ENCODE peak calls at places on chromosomes 7 and 10, in eight cellular contexts. E, P, H, A, B, Y, S and T are unnamed samples.

GRCh38 chr10:124654686-124655085 is 89.5 kb downstream of the FAM53B start:
- DNase-seq in E (no peak), P (no peak), H (no peak), A (no peak), B (no peak), Y (no peak), S (no peak), T (peak)

GRCh38 chr7:128215739-128216138 is 25.3 kb upstream of the LEP start:
- DNase-seq in E (no peak), P (no peak), H (no peak), A (no peak), B (no peak), Y (no peak), S (no peak), T (no peak)

GRCh38 chr7:149422065-149422913 is 38.6 kb downstream of the ZNF777 start:
- DNase-seq in E (peak), P (no peak), H (peak), A (peak), B (peak), Y (peak), S (no peak), T (peak)

GRCh38 chr10:5685764-5686240 is 1.2 kb downstream of the TASOR2 start:
- DNase-seq in E (no peak), P (no peak), H (no peak), A (no peak), B (no peak), Y (no peak), S (no peak), T (no peak)

GRCh38 chr7:84455788-84456187 is 261.2 kb upstream of the SEMA3A start:
- DNase-seq in E (no peak), P (no peak), H (no peak), A (no peak), B (no peak), Y (no peak), S (no peak), T (no peak)

GRCh38 chr10:79260803-79261740 is 86.2 kb upstream of the PPIF start:
- DNase-seq in E (no peak), P (no peak), H (peak), A (no peak), B (peak), Y (no peak), S (no peak), T (no peak)

GRCh38 chr10:96413151-96413787 is 54.5 kb upstream of the OPALIN start:
- DNase-seq in E (no peak), P (no peak), H (no peak), A (no peak), B (no peak), Y (no peak), S (no peak), T (no peak)

GRCh38 chr10:37675449-37675848 is 182.0 kb downstream of the ZNF248 start:
- DNase-seq in E (no peak), P (no peak), H (no peak), A (no peak), B (no peak), Y (no peak), S (no peak), T (no peak)

GRCh38 chr7:516606-517456 is 2.8 kb downstream of the PDGFA start:
- DNase-seq in E (peak), P (peak), H (peak), A (no peak), B (peak), Y (peak), S (no peak), T (peak)

GRCh38 chr10:90992462-90992861 is 71.6 kb upstream of the ANKRD1 start:
- DNase-seq in E (no peak), P (no peak), H (no peak), A (no peak), B (no peak), Y (no peak), S (no peak), T (no peak)

GRCh38 chr10:34979938-34980337 is 110.2 kb downstream of the CUL2 start:
- DNase-seq in E (no peak), P (no peak), H (no peak), A (no peak), B (no peak), Y (no peak), S (no peak), T (no peak)

GRCh38 chr10:88113232-88113631 is 249.8 kb downstream of the PTEN start:
- DNase-seq in E (no peak), P (peak), H (no peak), A (no peak), B (no peak), Y (no peak), S (no peak), T (peak)

GRCh38 chr7:125605241-125605640 is 675.6 kb upstream of the POT1 start:
- DNase-seq in E (no peak), P (no peak), H (no peak), A (no peak), B (no peak), Y (no peak), S (no peak), T (no peak)

GRCh38 chr10:78066728-78067430 is 33.2 kb downstream of the RPS24 start:
- DNase-seq in E (no peak), P (no peak), H (no peak), A (no peak), B (no peak), Y (no peak), S (no peak), T (no peak)

GRCh38 chr10:69073025-69073424 is 14.9 kb upstream of the SRGN start:
- DNase-seq in E (no peak), P (no peak), H (no peak), A (no peak), B (no peak), Y (no peak), S (no peak), T (no peak)

GRCh38 chr7:95478139-95479037 is 7.4 kb upstream of the ASB4 start:
- DNase-seq in E (no peak), P (no peak), H (peak), A (peak), B (peak), Y (peak), S (no peak), T (no peak)

GRCh38 chr10:43902842-43903241 is 254.2 kb upstream of the ZNF32 start:
- DNase-seq in E (peak), P (no peak), H (no peak), A (no peak), B (no peak), Y (no peak), S (no peak), T (no peak)

GRCh38 chr7:37491919-37492694 is 43.4 kb upstream of the ELMO1 start:
- DNase-seq in E (no peak), P (no peak), H (no peak), A (no peak), B (no peak), Y (no peak), S (no peak), T (no peak)

DNA sequence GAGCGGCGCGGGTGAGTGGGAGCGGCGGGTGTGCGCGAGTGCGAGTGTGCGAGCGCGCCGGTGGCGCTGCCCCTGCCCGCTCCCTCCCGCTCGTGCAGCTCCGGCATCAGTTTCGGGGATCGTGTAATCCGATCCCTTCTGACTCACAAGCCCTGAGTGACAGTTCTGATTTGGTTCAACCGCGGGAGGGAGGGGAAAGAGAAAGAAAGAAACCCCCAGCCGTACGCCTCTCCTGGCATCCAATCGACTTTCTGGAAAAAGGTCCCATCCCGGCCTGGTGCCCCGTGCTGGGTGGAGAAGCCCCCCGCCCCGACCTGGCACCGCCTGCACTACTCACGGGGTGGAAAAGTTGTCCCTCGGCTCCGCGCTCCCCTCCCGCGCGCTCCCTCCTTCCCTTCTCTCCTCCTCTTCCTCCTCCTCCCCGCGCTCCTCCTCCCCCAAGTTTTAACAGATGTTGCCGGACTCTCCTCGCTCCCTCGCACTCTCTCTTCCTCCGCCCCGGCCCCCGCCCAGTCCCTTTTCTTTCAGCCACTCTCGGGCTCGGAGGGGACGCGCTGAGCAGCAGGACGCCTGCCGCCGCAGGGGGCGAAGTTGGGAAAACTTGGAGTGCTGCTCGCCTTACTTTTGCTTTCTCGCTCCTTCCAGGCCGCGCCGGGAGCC is at the start of gene GLI3:
- DNase-seq in E (peak), P (peak), H (peak), A (peak), B (peak), Y (peak), S (no peak), T (peak)
- TF ChIP-seq POLR2A in E (no peak), P (peak), H (peak), A (no peak), B (peak), Y (no peak), S (peak), T (no peak)

GRCh38 chr10:72692057-72692891 is at the start of gene MCU:
- DNase-seq in E (peak), P (peak), H (peak), A (peak), B (peak), Y (peak), S (peak), T (peak)
- TF ChIP-seq CTCF in E (peak), P (no peak), H (no peak), A (no peak), B (no peak), Y (no peak), S (peak), T (no peak)

GRCh38 chr10:119542990-119543813 is 683 bp upstream of the RGS10 start:
- DNase-seq in E (peak), P (no peak), H (peak), A (peak), B (peak), Y (peak), S (no peak), T (peak)

GRCh38 chr10:119541046-119541445 is 1.5 kb downstream of the RGS10 start:
- DNase-seq in E (no peak), P (no peak), H (no peak), A (no peak), B (no peak), Y (no peak), S (no peak), T (no peak)

GRCh38 chr10:119543814-119544642 is 1.5 kb upstream of the RGS10 start:
- DNase-seq in E (no peak), P (no peak), H (no peak), A (no peak), B (no peak), Y (no peak), S (no peak), T (no peak)

GRCh38 chr10:119541459-119542356 is 811 bp downstream of the RGS10 start:
- DNase-seq in E (no peak), P (no peak), H (no peak), A (no peak), B (peak), Y (no peak), S (no peak), T (no peak)

DNA sequence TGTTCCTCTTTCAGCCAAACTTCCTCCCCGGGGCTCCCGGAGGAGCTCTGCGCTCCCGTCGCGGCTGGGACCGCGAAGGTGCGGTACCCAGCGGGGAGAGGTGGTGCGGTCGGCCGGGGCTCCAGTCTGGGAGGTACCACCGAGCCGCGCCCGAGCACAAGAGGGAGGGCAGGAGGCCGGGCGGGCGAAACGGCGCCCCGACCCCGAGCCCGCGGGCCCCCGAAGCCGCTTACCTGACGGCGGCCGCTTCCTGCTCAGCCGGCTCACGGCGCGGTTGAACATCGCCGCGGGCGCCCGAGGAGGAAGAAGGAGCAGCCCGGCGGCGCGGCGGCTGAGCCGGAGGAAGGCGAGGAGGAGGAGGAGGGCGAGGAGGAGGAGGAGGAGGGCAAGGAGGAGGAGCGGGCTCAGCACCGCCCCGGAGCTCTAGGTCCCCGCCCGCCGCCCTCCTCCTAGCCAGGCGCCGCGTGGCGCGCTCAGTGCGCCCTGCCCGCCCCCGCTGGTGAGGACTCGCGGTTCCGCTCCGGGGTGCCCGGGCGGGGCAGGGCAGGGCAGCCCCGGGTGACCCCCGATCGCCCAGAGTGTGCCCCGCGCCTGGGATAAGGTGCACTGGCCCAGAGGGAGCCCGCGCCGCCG is at the start of gene RGS10:
- DNase-seq in E (peak), P (peak), H (peak), A (peak), B (peak), Y (peak), S (peak), T (peak)
- TF ChIP-seq POLR2A in E (peak), P (peak), H (peak), A (no peak), B (peak), Y (peak), S (peak), T (peak)

GRCh38 chr10:14953452-14954000 is 370 bp downstream of the DCLRE1C start:
- DNase-seq in E (no peak), P (peak), H (peak), A (peak), B (no peak), Y (peak), S (peak), T (no peak)

GRCh38 chr10:14954934-14955333 is 1.0 kb upstream of the DCLRE1C start:
- DNase-seq in E (no peak), P (no peak), H (no peak), A (no peak), B (no peak), Y (no peak), S (no peak), T (no peak)

GRCh38 chr10:14954001-14954770 is at the start of gene DCLRE1C:
- DNase-seq in E (peak), P (peak), H (peak), A (peak), B (peak), Y (peak), S (peak), T (peak)

GRCh38 chr10:14949291-14949690 is 4.6 kb downstream of the DCLRE1C start:
- DNase-seq in E (no peak), P (no peak), H (no peak), A (no peak), B (no peak), Y (no peak), S (no peak), T (no peak)

GRCh38 chr10:14952851-14953451 is 945 bp downstream of the DCLRE1C start:
- DNase-seq in E (no peak), P (no peak), H (no peak), A (no peak), B (no peak), Y (no peak), S (no peak), T (no peak)
- TF ChIP-seq CTCF in E (no peak), P (no peak), H (no peak), A (no peak), B (no peak), Y (no peak), S (peak), T (no peak)